ENCODE peak calls at places on chromosome 3, in four cellular contexts. G, P, K and C are unnamed samples.

GRCh38 chr3:31197941-31198340 is 303.5 kb upstream of the GADL1 start:
- DNase-seq in G (no peak), P (no peak), K (no peak), C (no peak)

GRCh38 chr3:85161544-85161943 is 202.8 kb downstream of the CADM2 start:
- DNase-seq in G (no peak), P (no peak), K (no peak), C (peak)

GRCh38 chr3:72606005-72606800 is 242.0 kb downstream of the SHQ1 start:
- DNase-seq in G (no peak), P (no peak), K (no peak), C (no peak)

GRCh38 chr3:141651405-141651804 is 86.7 kb upstream of the RNF7 start:
- DNase-seq in G (no peak), P (no peak), K (no peak), C (no peak)

GRCh38 chr3:4394048-4394447 is 73.0 kb downstream of the SUMF1 start:
- DNase-seq in K (no peak), P (no peak), G (no peak), C (no peak)

GRCh38 chr3:151933224-151933858 is 59.9 kb downstream of the SUCNR1 start:
- DNase-seq in G (no peak), K (no peak), P (no peak), C (no peak)

GRCh38 chr3:139289866-139290524 is 53.8 kb upstream of the MRPS22 start:
- DNase-seq in K (no peak), G (no peak), P (no peak), C (no peak)

GRCh38 chr3:110664148-110664547 is 407.5 kb upstream of the NECTIN3 start:
- DNase-seq in K (no peak), G (no peak), P (no peak), C (no peak)

GRCh38 chr3:18489939-18490338 is 64.8 kb upstream of the SATB1 start:
- DNase-seq in G (no peak), K (no peak), P (no peak), C (no peak)

GRCh38 chr3:153172796-153173757 is 11.1 kb downstream of the RAP2B start:
- DNase-seq in P (no peak), K (no peak), G (no peak), C (no peak)

GRCh38 chr3:167691366-167691765 is 37.6 kb upstream of the WDR49 start:
- DNase-seq in G (no peak), P (no peak), K (no peak), C (no peak)

GRCh38 chr3:113985526-113985925 is 37.7 kb downstream of the ZDHHC23 start:
- DNase-seq in G (no peak), P (peak), K (no peak), C (no peak)

GRCh38 chr3:11349466-11349865 is 77.3 kb downstream of the ATG7 start:
- DNase-seq in P (no peak), K (no peak), G (no peak), C (no peak)

GRCh38 chr3:50536471-50537180 is 30.9 kb downstream of the C3orf18 start:
- DNase-seq in K (no peak), P (no peak), G (no peak), C (no peak)

GRCh38 chr3:11818033-11818432 is 28.7 kb downstream of the TAMM41 start:
- DNase-seq in P (no peak), K (no peak), G (no peak), C (no peak)